ENCODE peak calls at places on chromosomes 2 and 18, in nine cellular contexts. F, N, G, A, L, C, X, U and K are unnamed samples.

GRCh38 chr18:62610509-62611394 is 87.9 kb downstream of the ZCCHC2 start:
- DNase-seq in N (peak), X (no peak), A (no peak), F (no peak), G (no peak), U (no peak), L (no peak), C (no peak), K (no peak)

GRCh38 chr18:44895176-44895798 is 214.6 kb downstream of the SETBP1 start:
- DNase-seq in N (peak), F (no peak), L (peak), X (peak), C (peak), U (peak), A (peak), G (peak), K (no peak)

GRCh38 chr18:25047983-25048382 is 304.0 kb downstream of the ZNF521 start:
- DNase-seq in X (no peak), G (no peak), F (no peak), C (no peak), L (no peak), A (no peak), N (no peak), U (no peak), K (no peak)

GRCh38 chr2:101274142-101274541 is 21.5 kb downstream of the CNOT11 start:
- DNase-seq in F (no peak), C (no peak), X (no peak), N (no peak), A (no peak), U (no peak), L (no peak), G (no peak), K (no peak)

GRCh38 chr18:7740815-7741214 is 173.7 kb downstream of the PTPRM start:
- DNase-seq in G (no peak), C (no peak), X (no peak), N (no peak), L (no peak), F (peak), A (no peak), U (no peak), K (no peak)

GRCh38 chr2:116442418-116442817 is 1372.1 kb upstream of the DDX18 start:
- DNase-seq in U (no peak), F (no peak), L (no peak), N (no peak), X (no peak), C (no peak), A (no peak), G (no peak), K (no peak)

GRCh38 chr18:22432672-22433137 is 15.0 kb upstream of the CTAGE1 start:
- DNase-seq in L (peak), F (peak), X (peak), G (peak), C (no peak), A (peak), N (peak), U (no peak), K (peak)

GRCh38 chr18:12056034-12056883 is 37.4 kb upstream of the ANKRD62 start:
- DNase-seq in G (no peak), A (no peak), X (no peak), N (no peak), F (no peak), L (peak), C (no peak), U (no peak), K (no peak)

GRCh38 chr2:40316631-40317030 is 135.3 kb downstream of the SLC8A1 start:
- DNase-seq in A (no peak), N (no peak), L (no peak), C (no peak), U (no peak), F (no peak), X (no peak), G (no peak), K (no peak)

GRCh38 chr2:205481861-205482260 is 200.4 kb upstream of the NRP2 start:
- DNase-seq in A (no peak), G (no peak), C (no peak), N (no peak), X (no peak), U (no peak), L (no peak), F (no peak), K (no peak)

GRCh38 chr2:231674587-231675334 is 33.6 kb upstream of the PTMA start:
- DNase-seq in L (no peak), F (no peak), C (peak), X (peak), U (peak), G (peak), N (peak), A (peak), K (peak)

GRCh38 chr2:45170976-45171514 is 161.8 kb upstream of the SIX2 start:
- DNase-seq in L (no peak), U (no peak), A (no peak), N (peak), C (no peak), G (no peak), X (no peak), F (no peak), K (no peak)

GRCh38 chr2:238915596-238915995 is 67.7 kb downstream of the TWIST2 start:
- DNase-seq in C (no peak), F (no peak), A (no peak), U (no peak), L (no peak), G (peak), X (no peak), N (peak), K (peak)

GRCh38 chr2:152466925-152467676 is 132.1 kb downstream of the FMNL2 start:
- DNase-seq in U (peak), X (no peak), A (peak), N (peak), F (no peak), G (peak), C (peak), L (no peak), K (peak)

GRCh38 chr2:45674035-45674791 is 22.7 kb downstream of the PRKCE start:
- DNase-seq in A (no peak), U (no peak), L (no peak), N (peak), G (no peak), F (no peak), X (no peak), C (no peak), K (no peak)

GRCh38 chr18:35355140-35355618 is 11.0 kb upstream of the ZNF24 start:
- DNase-seq in C (peak), U (peak), A (no peak), X (peak), N (peak), G (peak), L (peak), F (peak), K (peak)

GRCh38 chr2:171522057-171522803 is at the start of gene CYBRD1:
- DNase-seq in A (peak), U (no peak), C (peak), N (peak), G (peak), F (peak), X (peak), L (peak), K (peak)

GRCh38 chr2:46847185-46847710 is 68.4 kb downstream of the MCFD2 start:
- DNase-seq in C (no peak), X (peak), N (peak), U (no peak), F (peak), A (peak), G (peak), L (peak), K (peak)

GRCh38 chr2:85795331-85796045 is 41.7 kb downstream of the ATOH8 start:
- DNase-seq in G (peak), U (no peak), X (no peak), A (no peak), F (no peak), N (no peak), L (no peak), C (no peak), K (peak)

GRCh38 chr2:36486546-36487044 is 111.4 kb downstream of the FEZ2 start:
- DNase-seq in N (peak), C (no peak), L (no peak), U (no peak), X (no peak), A (peak), G (no peak), F (peak), K (no peak)

GRCh38 chr2:162328424-162329157 is 10.1 kb upstream of the IFIH1 start:
- DNase-seq in X (no peak), G (no peak), C (no peak), A (no peak), F (no peak), L (no peak), N (no peak), U (no peak), K (no peak)

GRCh38 chr2:162330881-162331280 is 12.4 kb upstream of the IFIH1 start:
- DNase-seq in C (no peak), N (no peak), F (no peak), A (no peak), U (no peak), X (no peak), L (no peak), G (no peak), K (no peak)

GRCh38 chr2:162324953-162325352 is 6.5 kb upstream of the IFIH1 start:
- DNase-seq in A (no peak), C (no peak), X (no peak), F (no peak), N (no peak), G (no peak), L (no peak), U (no peak), K (no peak)

GRCh38 chr2:162327806-162328205 is 9.3 kb upstream of the IFIH1 start:
- DNase-seq in L (no peak), U (no peak), F (no peak), X (no peak), C (no peak), N (no peak), A (no peak), G (no peak), K (no peak)

DNA sequence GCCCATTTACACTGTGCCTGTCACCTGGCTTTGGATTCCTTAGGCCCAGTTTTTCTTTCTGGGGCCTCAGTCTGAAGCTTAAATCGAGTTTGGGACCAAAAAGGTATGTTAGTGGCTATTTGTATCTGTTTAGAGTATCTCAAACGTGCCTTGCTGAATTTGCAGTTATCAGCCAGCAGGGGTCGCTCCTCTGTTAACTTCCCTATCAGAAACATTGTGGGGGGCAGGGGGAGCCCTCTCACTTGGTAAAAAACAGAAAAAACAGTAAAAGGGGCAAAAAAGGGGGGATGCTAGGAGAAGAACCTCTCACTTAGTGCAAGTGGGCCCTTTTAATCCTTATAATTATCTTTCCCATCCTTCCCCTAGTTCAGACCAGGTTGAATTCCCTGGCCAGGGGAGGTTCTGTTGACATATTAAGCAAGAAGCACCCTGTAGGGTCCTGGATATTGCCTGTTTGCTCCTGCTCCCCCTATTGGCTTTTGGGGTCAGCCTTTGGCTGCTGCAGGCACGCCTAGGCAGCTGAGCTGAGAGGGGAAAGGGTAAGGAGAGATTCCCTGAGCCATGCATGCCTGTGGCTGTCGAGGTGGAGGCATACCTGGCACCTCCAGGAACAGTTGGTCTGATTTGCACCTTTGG is 8.8 kb upstream of the IFIH1 start:
- DNase-seq in U (no peak), F (no peak), N (peak), A (no peak), G (no peak), C (no peak), L (no peak), X (no peak), K (no peak)
- TF ChIP-seq CTCF in U (peak), F (peak), N (peak), A (peak), G (peak), C (peak), L (peak), X (no peak), K (no peak)

DNA sequence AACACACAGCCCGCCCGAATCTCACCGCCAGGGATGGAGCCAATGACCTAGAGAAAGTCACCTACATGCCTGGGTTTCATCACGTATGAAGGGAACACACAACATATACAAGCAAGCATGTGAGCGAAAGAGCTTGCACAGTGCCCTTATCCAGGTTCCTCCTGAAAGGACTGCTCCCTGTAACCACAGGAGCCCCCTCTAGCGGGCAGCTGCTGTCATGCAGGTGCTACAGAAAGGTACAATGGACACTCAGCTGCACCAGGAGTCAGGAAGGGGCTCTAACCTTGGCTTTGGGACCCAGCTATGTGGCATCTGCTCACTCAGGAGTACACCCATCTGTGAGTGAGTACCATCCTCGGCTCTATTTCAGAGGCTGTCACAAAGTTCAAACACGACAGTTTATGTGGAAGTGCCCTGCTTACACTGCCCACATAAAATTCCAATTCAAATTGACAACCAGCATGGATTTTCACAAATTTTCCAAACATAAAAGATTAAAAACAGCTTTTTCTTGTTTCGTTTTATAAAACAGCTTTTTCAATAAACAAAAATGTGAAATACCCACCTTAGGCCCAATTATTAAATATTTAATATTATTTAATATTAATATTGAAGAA is 3.5 kb downstream of the NDUFA10 start:
- DNase-seq in G (peak), A (peak), F (peak), L (peak), C (peak), N (peak), X (peak), U (peak), K (no peak)
- TF ChIP-seq CTCF in G (no peak), A (peak), F (peak), L (peak), C (peak), N (peak), X (peak), U (peak), K (no peak)

DNA sequence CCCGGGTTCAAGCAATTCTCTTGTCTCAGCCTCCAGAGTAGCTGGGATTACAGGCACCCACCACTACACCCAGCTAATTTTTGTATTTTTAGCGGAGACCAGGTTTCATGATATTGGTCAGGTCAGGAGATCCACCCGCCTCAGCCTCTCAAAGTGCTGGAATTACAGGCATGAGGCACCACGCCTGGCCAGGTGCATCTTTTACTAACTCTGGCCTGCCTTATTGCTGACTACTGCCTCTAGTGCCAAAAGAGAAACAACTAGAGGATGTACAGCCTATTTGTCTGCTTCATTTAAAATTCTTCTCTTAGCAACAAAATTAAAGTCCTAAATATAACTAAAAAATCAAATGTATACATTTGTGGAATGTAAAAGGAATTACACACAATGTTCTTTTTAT is 115.4 kb downstream of the BMPR2 start:
- DNase-seq in G (no peak), L (no peak), X (no peak), C (no peak), U (no peak), N (no peak), F (no peak), A (no peak), K (no peak)
- TF ChIP-seq CTCF in G (no peak), L (no peak), X (no peak), C (no peak), U (peak), N (no peak), F (no peak), A (no peak), K (no peak)

GRCh38 chr2:149611100-149611820 is 23.7 kb upstream of the MMADHC start:
- DNase-seq in C (no peak), F (no peak), U (no peak), G (no peak), X (no peak), A (no peak), L (no peak), N (no peak), K (no peak)
- TF ChIP-seq CTCF in C (no peak), F (peak), U (no peak), G (no peak), X (no peak), A (no peak), L (no peak), N (no peak), K (no peak)

GRCh38 chr2:29343830-29344229 is 228.6 kb downstream of the CLIP4 start:
- DNase-seq in C (no peak), U (no peak), F (no peak), G (no peak), L (no peak), N (no peak), A (no peak), X (no peak), K (no peak)
- TF ChIP-seq CTCF in C (no peak), U (no peak), F (peak), G (no peak), L (no peak), N (no peak), A (no peak), X (no peak), K (no peak)